ENCODE peak calls at places on chromosomes 1 and 21, in four cellular contexts. U, I, V and T are unnamed samples.

GRCh38 chr1:167456500-167456899 is 61.8 kb downstream of the CD247 start:
- DNase-seq in U (no peak), I (no peak), V (no peak), T (no peak)

GRCh38 chr1:50978144-50978851 is 8.3 kb downstream of the CDKN2C start:
- DNase-seq in U (peak; percentile 65), I (peak; percentile 90), V (peak; percentile 48), T (peak; percentile 81)

GRCh38 chr1:243475966-243476365 is 220.1 kb downstream of the SDCCAG8 start:
- DNase-seq in U (no peak), I (no peak), V (no peak), T (no peak)

GRCh38 chr1:182909578-182909977 is 43.4 kb downstream of the SHCBP1L start:
- DNase-seq in U (no peak), I (no peak), V (no peak), T (no peak)

GRCh38 chr1:182917386-182917785 is 35.6 kb downstream of the SHCBP1L start:
- DNase-seq in U (no peak), I (no peak), V (no peak), T (no peak)

GRCh38 chr1:239719642-239720258 is 333.4 kb downstream of the CHRM3 start:
- DNase-seq in U (no peak), I (no peak), V (peak; percentile 26), T (no peak)

GRCh38 chr1:167551359-167551758 is 2.2 kb downstream of the CREG1 start:
- DNase-seq in U (no peak), I (no peak), V (no peak), T (no peak)

GRCh38 chr1:152440635-152441471 is 26.8 kb upstream of the CRNN start:
- DNase-seq in U (peak; percentile 69), I (peak; percentile 83), V (peak; percentile 73), T (peak; percentile 75)

GRCh38 chr21:45803613-45804340 is 160.3 kb downstream of the PCBP3 start:
- DNase-seq in U (no peak), I (peak; percentile 33), V (no peak), T (no peak)

GRCh38 chr1:95382385-95382784 is 148.4 kb downstream of the RWDD3 start:
- DNase-seq in U (no peak), I (no peak), V (no peak), T (no peak)

GRCh38 chr21:42337830-42338729 is 12.7 kb downstream of the TFF2 start:
- DNase-seq in U (peak; percentile 80), I (no peak), V (peak; percentile 89), T (peak; percentile 85)

GRCh38 chr1:221620437-221621384 is 121.2 kb downstream of the DUSP10 start:
- DNase-seq in U (no peak), I (no peak), V (no peak), T (no peak)

GRCh38 chr1:42334240-42335049 is 590 bp downstream of the FOXJ3 start:
- DNase-seq in U (peak; percentile 56), I (peak; percentile 84), V (peak; percentile 51), T (no peak)

GRCh38 chr21:17597680-17598079 is 15.0 kb downstream of the BTG3 start:
- DNase-seq in U (no peak), I (no peak), V (no peak), T (no peak)

GRCh38 chr1:115729765-115730164 is 38.7 kb downstream of the CASQ2 start:
- DNase-seq in U (no peak), I (no peak), V (no peak), T (no peak)

GRCh38 chr1:109298666-109299086 is 8.1 kb downstream of the MYBPHL start:
- DNase-seq in U (no peak), I (no peak), V (peak; percentile 32), T (peak; percentile 78)

GRCh38 chr1:113786055-113786454 is 26.2 kb downstream of the RSBN1 start:
- DNase-seq in U (no peak), I (no peak), V (no peak), T (no peak)

GRCh38 chr1:221664253-221664652 is 77.6 kb downstream of the DUSP10 start:
- DNase-seq in U (no peak), I (no peak), V (no peak), T (no peak)

GRCh38 chr1:182056596-182057366 is 4.7 kb downstream of the ZNF648 start:
- DNase-seq in U (no peak), I (peak; percentile 65), V (no peak), T (no peak)

GRCh38 chr21:19648376-19648775 is 1244.8 kb upstream of the TMPRSS15 start:
- DNase-seq in U (no peak), I (no peak), V (no peak), T (no peak)

GRCh38 chr1:93798301-93798700 is 80.7 kb downstream of the DNTTIP2 start:
- DNase-seq in U (no peak), I (no peak), V (no peak), T (no peak)

GRCh38 chr1:68470388-68470970 is 20.7 kb upstream of the RPE65 start:
- DNase-seq in U (no peak), I (no peak), V (no peak), T (no peak)

GRCh38 chr1:234601217-234602017 is 8.6 kb downstream of the IRF2BP2 start:
- DNase-seq in U (no peak), I (no peak), V (peak; percentile 50), T (no peak)

GRCh38 chr1:19683351-19683750 is 18.7 kb downstream of the HTR6 start:
- DNase-seq in U (no peak), I (no peak), V (no peak), T (no peak)

GRCh38 chr1:7261490-7261889 is 476.2 kb downstream of the CAMTA1 start:
- DNase-seq in U (no peak), I (no peak), V (no peak), T (no peak)

GRCh38 chr21:27812279-27812678 is 845.4 kb upstream of the ADAMTS5 start:
- DNase-seq in U (no peak), I (no peak), V (no peak), T (no peak)

GRCh38 chr1:21703318-21703963 is 34.3 kb upstream of the RAP1GAP start:
- DNase-seq in U (no peak), I (no peak), V (no peak), T (no peak)

GRCh38 chr1:232667781-232668101 is 37.8 kb upstream of the SIPA1L2 start:
- DNase-seq in U (no peak), I (no peak), V (no peak), T (no peak)

GRCh38 chr1:172668097-172668496 is 9.2 kb downstream of the FASLG start:
- DNase-seq in U (no peak), I (no peak), V (no peak), T (no peak)

GRCh38 chr1:172670316-172670715 is 11.4 kb downstream of the FASLG start:
- DNase-seq in U (no peak), I (no peak), V (no peak), T (no peak)

GRCh38 chr1:172671591-172671990 is 12.7 kb downstream of the FASLG start:
- DNase-seq in U (no peak), I (no peak), V (no peak), T (no peak)

GRCh38 chr1:172669011-172669410 is 10.1 kb downstream of the FASLG start:
- DNase-seq in U (no peak), I (no peak), V (no peak), T (no peak)

GRCh38 chr1:172670791-172671190 is 11.9 kb downstream of the FASLG start:
- DNase-seq in U (no peak), I (no peak), V (no peak), T (no peak)
- H3K4me1 ChIP-seq in U (no peaks in the 10 kb centered on the region), I (no peaks in the 10 kb centered on the region), V (no peaks in the 10 kb centered on the region), T (no peaks in the 10 kb centered on the region)

GRCh38 chr1:16398371-16398953 is 31.4 kb downstream of the SZRD1 start:
- DNase-seq in U (no peak), I (no peak), V (no peak), T (no peak)
- TF ChIP-seq CTCF in U (no peak), I (no peak), V (no peak), T (no peak)

DNA sequence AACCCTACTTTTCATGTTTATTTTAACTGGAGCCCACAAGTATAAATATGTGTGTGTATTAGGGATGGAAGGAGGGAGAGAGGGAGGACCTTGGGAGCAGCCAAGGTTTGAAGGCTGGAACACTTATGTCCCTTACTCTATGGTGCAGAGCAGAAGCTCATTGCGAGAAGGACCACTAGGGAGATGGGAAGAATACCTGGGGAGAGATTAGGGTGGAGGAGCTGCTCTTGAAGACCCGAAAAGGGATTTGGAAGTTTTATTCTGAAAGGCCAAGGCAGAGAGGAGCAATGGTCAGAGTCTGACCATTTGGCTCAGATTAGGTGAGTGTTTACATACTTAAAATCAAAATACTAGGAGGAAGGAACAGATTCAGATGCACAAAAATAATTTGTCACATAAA is 8.1 kb downstream of the CD2 start:
- DNase-seq in U (no peak), I (no peak), V (no peak), T (no peak)
- H3K27ac ChIP-seq in U (no peak overlapping the region), I (no peak overlapping the region), V (no peak overlapping the region), T (no peak overlapping the region)

GRCh38 chr1:175192630-175193338 is at the start of gene KIAA0040:
- DNase-seq in U (peak; percentile 82), I (peak; percentile 92), V (peak; percentile 88), T (peak; percentile 91)

GRCh38 chr1:175193339-175193950 is 869 bp upstream of the KIAA0040 start:
- DNase-seq in U (no peak), I (no peak), V (no peak), T (no peak)

GRCh38 chr1:175188936-175189335 is 3.6 kb downstream of the KIAA0040 start:
- DNase-seq in U (peak; percentile 64), I (no peak), V (peak; percentile 74), T (no peak)

GRCh38 chr1:175192111-175192629 is 406 bp downstream of the KIAA0040 start:
- DNase-seq in U (peak; percentile 65), I (peak; percentile 85), V (peak; percentile 63), T (peak; percentile 77)

DNA sequence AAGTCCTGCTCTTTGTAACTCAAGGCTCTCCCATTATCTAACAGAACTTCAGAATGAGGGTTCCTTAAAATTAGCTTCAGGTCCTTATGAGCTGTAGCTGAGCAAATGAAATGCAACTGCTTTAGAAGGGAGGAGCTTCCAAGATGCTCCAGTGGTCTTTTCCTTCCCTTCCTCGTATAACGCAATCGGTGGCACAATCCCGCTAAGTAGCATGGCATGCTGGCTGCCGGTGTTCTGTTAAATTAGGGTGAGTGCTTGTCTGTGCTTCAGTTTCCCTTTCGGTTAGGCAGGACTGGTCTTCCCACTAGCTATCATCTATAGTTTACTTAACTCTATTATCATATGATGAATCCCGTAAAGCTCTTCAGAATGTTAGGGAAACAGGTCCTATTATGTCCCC is 922 bp downstream of the KIAA0040 start:
- DNase-seq in U (no peak), I (no peak), V (peak; percentile 69), T (no peak)
- H3K4me1 ChIP-seq in U (peaks cover 18% of the 10 kb centered on the region), I (peaks cover 45% of the 10 kb centered on the region), V (peaks cover 54% of the 10 kb centered on the region), T (peaks cover 40% of the 10 kb centered on the region)

GRCh38 chr1:214719207-214719606 is 116.2 kb downstream of the CENPF start:
- DNase-seq in U (no peak), I (no peak), V (no peak), T (no peak)
- TF ChIP-seq CTCF in U (no peak), I (no peak), V (no peak), T (no peak)

GRCh38 chr1:178940022-178940765 is 69.3 kb upstream of the ANGPTL1 start:
- DNase-seq in U (no peak), I (no peak), V (no peak), T (no peak)
- H3K27ac ChIP-seq in U (no peak overlapping the region), I (no peak overlapping the region), V (no peak overlapping the region), T (no peak overlapping the region)

GRCh38 chr1:155012052-155012546 is 9.5 kb downstream of the ZBTB7B start:
- DNase-seq in U (peak; percentile 80), I (no peak), V (peak; percentile 88), T (peak; percentile 89)

GRCh38 chr1:155012760-155013602 is 10.4 kb downstream of the ZBTB7B start:
- DNase-seq in U (no peak), I (no peak), V (no peak), T (no peak)

GRCh38 chr1:155014709-155015508 is 12.3 kb downstream of the ZBTB7B start:
- DNase-seq in U (no peak), I (peak; percentile 66), V (no peak), T (no peak)

GRCh38 chr1:155015527-155016230 is 13.1 kb downstream of the ZBTB7B start:
- DNase-seq in U (no peak), I (peak; percentile 70), V (no peak), T (no peak)

GRCh38 chr1:155013632-155014031 is 11.0 kb downstream of the ZBTB7B start:
- DNase-seq in U (no peak), I (no peak), V (no peak), T (no peak)
- H3K4me1 ChIP-seq in U (peaks cover 29% of the 10 kb centered on the region), I (peaks cover 23% of the 10 kb centered on the region), V (peaks cover 85% of the 10 kb centered on the region), T (peaks cover 65% of the 10 kb centered on the region)